ENCODE peak calls at places on chromosomes 3 and 15, in six cellular contexts. N is GM23338, I is fibroblast of lung, M is Karpas-422, K is hepatocyte, E is OCI-LY7. X is an unnamed sample.

GRCh38 chr3:61807865-61808276 is 246.5 kb downstream of the PTPRG start:
- DNase-seq in E (no peak), N (no peak), I (peak), K (peak), M (no peak), X (peak)

GRCh38 chr15:74203914-74204431 is 1.4 kb upstream of the STRA6 start:
- DNase-seq in I (peak), N (peak), M (no peak), K (peak), E (no peak), X (peak)

GRCh38 chr3:100316656-100317069 is 17.9 kb upstream of the NIT2 start:
- DNase-seq in I (peak), K (peak), M (peak), E (peak), N (peak), X (peak)

GRCh38 chr3:155640098-155640497 is 104.8 kb downstream of the PLCH1 start:
- DNase-seq in K (no peak), N (no peak), E (no peak), I (no peak), M (no peak), X (no peak)

GRCh38 chr3:130737622-130738021 is 9.0 kb downstream of the PIK3R4 start:
- DNase-seq in K (no peak), I (no peak), E (no peak), M (no peak), N (no peak), X (no peak)

GRCh38 chr3:104362319-104362718 is 1004.4 kb upstream of the ALCAM start:
- DNase-seq in I (peak), N (no peak), E (no peak), K (no peak), M (no peak), X (no peak)

GRCh38 chr3:76367281-76367680 is 581.9 kb upstream of the ZNF717 start:
- DNase-seq in N (no peak), I (peak), E (no peak), K (no peak), M (no peak), X (no peak)

GRCh38 chr3:118369892-118370491 is 664.7 kb downstream of the IGSF11 start:
- DNase-seq in N (no peak), I (no peak), M (no peak), E (no peak), K (no peak), X (no peak)

GRCh38 chr15:77144028-77144427 is 73.1 kb upstream of the TSPAN3 start:
- DNase-seq in I (peak), M (no peak), N (no peak), K (no peak), E (no peak), X (no peak)

GRCh38 chr15:96838088-96838487 is 507.6 kb downstream of the NR2F2 start:
- DNase-seq in N (no peak), M (no peak), I (peak), K (no peak), E (no peak), X (no peak)

GRCh38 chr3:188253800-188254452 is 100.0 kb downstream of the LPP start:
- DNase-seq in M (no peak), I (no peak), K (no peak), N (no peak), E (no peak), X (no peak)

GRCh38 chr3:132317229-132317948 is at the start of gene ACP3:
- DNase-seq in M (peak), E (peak), K (peak), N (peak), I (peak), X (peak)

GRCh38 chr3:158847885-158848284 is 46.0 kb downstream of the MFSD1 start:
- DNase-seq in E (no peak), K (no peak), M (no peak), N (no peak), I (no peak), X (peak)

GRCh38 chr15:74616020-74616939 is 644 bp downstream of the CLK3 start:
- DNase-seq in M (peak), N (peak), K (peak), I (peak), E (peak), X (peak)

GRCh38 chr3:145936986-145937385 is 224.0 kb downstream of the PLOD2 start:
- DNase-seq in N (no peak), I (peak), M (no peak), K (no peak), E (no peak), X (no peak)

GRCh38 chr3:188154758-188155574 is 1.0 kb downstream of the LPP start:
- DNase-seq in M (no peak), K (no peak), E (no peak), I (peak), N (no peak), X (no peak)

GRCh38 chr3:127959873-127960272 is 44.8 kb downstream of the KBTBD12 start:
- DNase-seq in M (peak), K (peak), E (no peak), I (peak), N (peak), X (peak)

GRCh38 chr3:96678325-96678724 is 136.1 kb upstream of the EPHA6 start:
- DNase-seq in E (no peak), M (no peak), N (no peak), I (no peak), K (no peak), X (no peak)

GRCh38 chr3:123021986-123022510 is 5.5 kb downstream of the SEMA5B start:
- DNase-seq in M (no peak), E (no peak), N (peak), I (no peak), K (no peak), X (peak)

GRCh38 chr3:38032328-38032865 is 3.0 kb upstream of the PLCD1 start:
- DNase-seq in I (no peak), K (no peak), E (no peak), M (no peak), N (no peak), X (no peak)

GRCh38 chr15:101547737-101548136 is 58.2 kb upstream of the PCSK6 start:
- DNase-seq in I (no peak), K (no peak), M (no peak), N (no peak), E (no peak), X (no peak)

GRCh38 chr3:106302451-106303221 is 433.8 kb upstream of the CBLB start:
- DNase-seq in E (peak), I (no peak), K (peak), N (no peak), M (peak), X (no peak)

GRCh38 chr15:72521682-72522081 is 47.6 kb downstream of the ARIH1 start:
- DNase-seq in M (no peak), K (no peak), N (no peak), I (peak), E (no peak), X (no peak)

GRCh38 chr3:100076544-100077529 is 37.5 kb downstream of the FILIP1L start:
- DNase-seq in E (no peak), K (peak), M (no peak), N (no peak), I (no peak), X (no peak)

GRCh38 chr3:29525254-29525881 is 244.5 kb downstream of the RBMS3 start:
- DNase-seq in N (no peak), E (no peak), M (no peak), K (no peak), I (peak), X (no peak)

GRCh38 chr3:139292933-139293664 is 50.7 kb upstream of the MRPS22 start:
- DNase-seq in N (no peak), E (no peak), M (no peak), K (peak), I (peak), X (no peak)

GRCh38 chr3:187669675-187670504 is at the start of gene SST:
- DNase-seq in N (peak), K (peak), M (peak), I (peak), E (no peak), X (peak)

GRCh38 chr3:111194048-111194447 is 122.4 kb downstream of the NECTIN3 start:
- DNase-seq in N (no peak), M (peak), K (no peak), I (peak), E (no peak), X (no peak)

GRCh38 chr3:142507241-142507640 is 59.4 kb upstream of the XRN1 start:
- DNase-seq in E (no peak), M (no peak), I (peak), K (no peak), N (no peak), X (no peak)

GRCh38 chr15:93141373-93141790 is 52.4 kb upstream of the RGMA start:
- DNase-seq in K (no peak), M (no peak), I (no peak), N (no peak), E (no peak), X (no peak)

GRCh38 chr15:93146601-93147000 is 57.6 kb upstream of the RGMA start:
- DNase-seq in N (no peak), I (no peak), E (no peak), M (no peak), K (no peak), X (no peak)

GRCh38 chr15:93146196-93146595 is 57.2 kb upstream of the RGMA start:
- DNase-seq in N (no peak), E (no peak), M (no peak), K (no peak), I (no peak), X (no peak)

GRCh38 chr15:93143186-93143585 is 54.2 kb upstream of the RGMA start:
- DNase-seq in K (no peak), M (no peak), N (no peak), I (no peak), E (no peak), X (no peak)

DNA sequence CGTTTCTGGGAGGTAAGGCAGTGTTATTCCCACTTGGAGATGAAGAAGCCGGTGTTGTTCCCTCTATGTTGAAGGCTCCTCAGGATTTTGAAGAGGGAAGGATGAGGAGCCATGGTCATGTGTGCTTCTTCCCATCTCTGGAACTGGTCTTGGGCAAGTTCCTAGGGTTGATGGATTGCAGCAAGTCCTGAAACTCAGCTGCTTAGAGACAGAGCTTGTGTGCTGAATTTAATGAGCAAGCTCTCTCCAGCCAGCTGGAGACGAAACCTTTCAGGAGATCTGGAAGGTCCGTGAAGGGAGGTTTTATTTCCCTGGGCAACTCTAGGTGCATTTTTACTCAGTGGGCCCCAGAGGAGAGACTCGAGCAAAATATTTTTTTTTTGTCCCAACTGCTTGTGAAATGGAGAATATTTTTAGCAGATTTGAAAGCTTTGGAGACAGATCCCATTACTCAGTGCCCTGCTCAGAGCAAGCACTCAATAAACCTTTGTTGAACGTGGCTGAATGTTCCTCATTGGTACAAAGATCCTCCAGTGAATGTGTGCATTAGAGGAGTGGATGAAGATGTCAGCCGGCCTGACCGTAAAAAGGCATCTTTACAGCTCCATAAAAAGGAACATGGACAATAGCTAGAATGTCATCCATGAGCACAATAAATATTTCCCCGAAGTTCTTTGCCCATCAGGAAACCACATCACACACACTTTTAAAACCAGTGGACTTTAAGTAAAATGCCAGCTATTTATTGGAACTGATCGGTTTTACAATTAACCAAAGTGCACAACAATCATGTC is 55.7 kb upstream of the RGMA start:
- DNase-seq in E (no peak), K (no peak), I (no peak), M (no peak), N (no peak), X (no peak)
- H3K4me3 ChIP-seq in E (no peak), K (no peak), I (no peak), M (no peak), N (no peak), X (no peak)

DNA sequence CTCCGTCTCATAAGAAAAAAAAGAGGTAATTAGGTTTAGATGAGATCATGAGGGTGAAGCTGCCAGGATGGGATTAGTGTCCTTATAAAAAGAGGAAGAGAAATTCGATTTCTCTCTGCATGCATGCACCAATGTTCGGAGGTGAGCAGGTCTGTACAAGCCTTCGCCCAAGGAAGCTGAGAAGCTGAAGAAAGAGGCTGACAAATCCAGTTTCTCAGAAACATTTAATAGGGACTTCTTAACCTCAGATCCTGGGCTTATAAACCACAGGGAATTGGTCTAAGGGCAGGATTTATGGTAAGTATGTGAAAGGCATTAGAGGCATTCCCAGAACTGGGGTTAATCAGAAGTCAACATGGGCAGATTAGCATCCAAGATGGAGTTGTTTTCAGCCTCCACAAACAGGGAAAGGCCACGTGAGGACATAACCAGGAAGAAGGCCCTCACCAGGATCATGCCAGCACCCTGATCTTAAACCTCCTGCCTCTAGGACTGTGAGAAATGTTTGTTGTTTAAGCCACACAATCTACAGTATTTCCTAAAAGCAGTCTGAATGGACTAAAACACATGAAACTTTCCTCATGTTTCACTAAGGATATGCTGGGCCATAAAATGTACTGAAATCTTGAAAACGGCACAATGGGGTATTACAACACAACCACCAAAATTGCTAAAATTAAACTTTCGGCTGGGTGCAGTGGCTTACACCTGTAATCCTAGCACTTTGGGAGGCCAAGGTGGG is 11.3 kb downstream of the SHISA5 start:
- DNase-seq in I (peak), E (peak), K (no peak), M (peak), N (no peak), X (no peak)
- H2AFZ ChIP-seq in I (no peak), E (peak), K (no peak), M (peak), N (no peak), X (no peak)

GRCh38 chr3:52272831-52273230 is 5.6 kb downstream of the WDR82 start:
- DNase-seq in M (no peak), K (no peak), E (no peak), I (no peak), N (no peak), X (no peak)

GRCh38 chr3:52265387-52265786 is 13.1 kb downstream of the WDR82 start:
- DNase-seq in I (no peak), N (no peak), M (no peak), E (no peak), K (no peak), X (no peak)

GRCh38 chr3:52268036-52268435 is 10.4 kb downstream of the WDR82 start:
- DNase-seq in N (no peak), I (no peak), E (no peak), M (no peak), K (no peak), X (no peak)

GRCh38 chr3:52270252-52270754 is 8.1 kb downstream of the WDR82 start:
- DNase-seq in K (no peak), N (no peak), E (no peak), M (no peak), I (no peak), X (no peak)
- H3K4me3 ChIP-seq in K (no peak), N (no peak), E (no peak), M (no peak), I (no peak), X (no peak)

GRCh38 chr3:73883497-73883896 is 258.8 kb upstream of the PDZRN3 start:
- DNase-seq in E (no peak), N (no peak), M (no peak), K (no peak), I (no peak), X (no peak)
- H2AFZ ChIP-seq in E (no peak), N (peak), M (no peak), K (no peak), I (no peak), X (no peak)

DNA sequence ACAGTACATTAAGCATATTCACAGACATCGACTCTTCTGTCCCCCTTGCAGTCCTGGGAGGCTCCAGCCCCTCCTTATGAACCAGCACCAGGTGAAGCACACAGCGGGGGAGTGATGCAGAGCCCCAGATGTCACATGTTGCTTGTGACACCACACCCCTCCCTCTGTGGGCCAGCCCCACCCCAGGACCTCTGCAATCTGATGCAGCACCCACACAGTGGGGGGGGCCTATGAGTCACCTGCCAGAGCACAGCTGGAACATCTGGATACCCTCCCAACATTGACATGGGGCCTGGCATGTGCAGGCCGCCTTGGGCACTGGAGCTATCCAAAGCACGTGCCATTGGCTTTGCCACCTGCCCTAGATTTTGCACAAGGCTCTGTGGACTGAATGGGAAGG is 70.5 kb downstream of the FEM1B start:
- DNase-seq in K (no peak), M (no peak), N (no peak), E (no peak), I (no peak), X (no peak)
- H3K4me3 ChIP-seq in K (no peak), M (no peak), N (no peak), E (no peak), I (no peak), X (no peak)

DNA sequence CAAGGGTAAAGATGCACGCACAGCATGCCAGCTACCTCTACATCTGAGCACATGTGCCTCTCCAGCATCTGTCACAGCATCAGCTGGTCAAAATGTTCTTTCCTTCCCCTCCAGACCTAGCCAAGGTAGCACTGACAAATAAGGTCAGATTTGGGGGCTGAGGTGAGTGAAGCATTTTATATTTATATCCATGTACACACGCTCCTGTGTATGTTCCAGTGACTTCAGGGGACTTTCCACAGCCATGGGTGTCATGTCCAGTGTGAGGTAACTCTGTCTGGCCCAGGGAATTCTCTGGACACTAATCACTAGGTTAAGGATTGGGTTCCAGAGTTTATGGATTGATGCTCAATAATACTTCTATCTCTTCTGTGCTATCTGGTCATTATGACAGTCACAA is 165.2 kb upstream of the TP63 start:
- DNase-seq in I (no peak), M (no peak), E (no peak), K (no peak), N (no peak), X (no peak)
- H2AFZ ChIP-seq in I (no peak), M (no peak), E (no peak), K (no peak), N (no peak), X (no peak)

DNA sequence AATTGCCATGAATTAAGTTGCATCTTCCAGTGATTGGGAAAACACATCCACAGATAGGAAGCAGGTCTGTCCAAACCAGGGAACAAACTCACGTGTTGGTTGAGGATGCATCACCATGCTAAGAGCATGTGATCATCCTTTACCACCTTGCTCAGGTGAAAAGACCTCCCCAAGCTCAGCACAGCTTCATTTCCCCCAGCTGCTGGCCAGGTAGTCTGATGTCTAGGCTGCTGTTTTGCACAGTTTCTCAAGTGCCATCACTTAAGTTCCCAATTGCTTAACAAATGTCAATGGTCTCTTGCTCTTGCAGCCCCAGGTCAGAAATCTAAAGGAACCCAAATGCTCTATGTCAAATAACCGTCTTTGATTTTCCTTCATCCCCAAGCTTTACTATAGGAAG is 34.2 kb downstream of the WNT5A start:
- DNase-seq in N (no peak), M (no peak), I (no peak), E (no peak), K (no peak), X (no peak)
- H3K4me3 ChIP-seq in N (no peak), M (no peak), I (no peak), E (no peak), K (no peak), X (no peak)

X was measured in neural progenitor cell.